ENCODE peak calls at places on chromosomes 3 and 15, in four cellular contexts. One of them, this sample, is unnamed.

GRCh38 chr3:193872265-193872753 is 263.6 kb upstream of the HES1 start:
- DNase-seq in GF-D8: no peak
- DNase-seq in left lobe of liver: peak
- DNase-seq in ACHN: peak
- DNase-seq in this sample: peak

GRCh38 chr3:114308830-114309229 is 15.0 kb downstream of the TIGIT start:
- DNase-seq in GF-D8: no peak
- DNase-seq in ACHN: no peak
- DNase-seq in left lobe of liver: no peak
- DNase-seq in this sample: no peak

GRCh38 chr3:174358252-174358651 is 500.9 kb upstream of the NAALADL2 start:
- DNase-seq in GF-D8: no peak
- DNase-seq in left lobe of liver: no peak
- DNase-seq in ACHN: no peak
- DNase-seq in this sample: no peak

GRCh38 chr15:74403981-74404563 is 29.7 kb downstream of the SEMA7A start:
- DNase-seq in GF-D8: peak
- DNase-seq in left lobe of liver: no peak
- DNase-seq in ACHN: no peak
- DNase-seq in this sample: no peak

GRCh38 chr15:53658827-53659226 is 100.6 kb downstream of the WDR72 start:
- DNase-seq in ACHN: no peak
- DNase-seq in left lobe of liver: no peak
- DNase-seq in GF-D8: no peak
- DNase-seq in this sample: peak

GRCh38 chr3:142913432-142913831 is 24.5 kb upstream of the PCOLCE2 start:
- DNase-seq in ACHN: no peak
- DNase-seq in left lobe of liver: no peak
- DNase-seq in GF-D8: no peak
- DNase-seq in this sample: no peak

GRCh38 chr3:99409961-99410360 is 228.4 kb upstream of the COL8A1 start:
- DNase-seq in GF-D8: no peak
- DNase-seq in left lobe of liver: no peak
- DNase-seq in ACHN: no peak
- DNase-seq in this sample: no peak

GRCh38 chr15:32119694-32120330 is 89.5 kb downstream of the CHRNA7 start:
- DNase-seq in left lobe of liver: no peak
- DNase-seq in GF-D8: no peak
- DNase-seq in ACHN: no peak
- DNase-seq in this sample: no peak

GRCh38 chr3:182794455-182794773 is 1.1 kb downstream of the ATP11B start:
- DNase-seq in ACHN: no peak
- DNase-seq in GF-D8: no peak
- DNase-seq in left lobe of liver: no peak
- DNase-seq in this sample: no peak

GRCh38 chr3:30493912-30494311 is 112.5 kb upstream of the TGFBR2 start:
- DNase-seq in left lobe of liver: no peak
- DNase-seq in GF-D8: no peak
- DNase-seq in ACHN: no peak
- DNase-seq in this sample: no peak

GRCh38 chr15:72050700-72051099 is 67.2 kb downstream of the MYO9A start:
- DNase-seq in left lobe of liver: no peak
- DNase-seq in GF-D8: no peak
- DNase-seq in ACHN: no peak
- DNase-seq in this sample: no peak

GRCh38 chr3:10116138-10116460 is 624 bp downstream of the BRK1 start:
- DNase-seq in left lobe of liver: no peak
- DNase-seq in ACHN: peak
- DNase-seq in GF-D8: no peak
- DNase-seq in this sample: peak

GRCh38 chr15:98155356-98155755 is 194.9 kb downstream of the ARRDC4 start:
- DNase-seq in ACHN: no peak
- DNase-seq in left lobe of liver: no peak
- DNase-seq in GF-D8: no peak
- DNase-seq in this sample: no peak

GRCh38 chr3:190121061-190121765 is 516 bp upstream of the P3H2 start:
- DNase-seq in ACHN: no peak
- DNase-seq in left lobe of liver: no peak
- DNase-seq in GF-D8: no peak
- DNase-seq in this sample: no peak

GRCh38 chr3:58484722-58485069 is 7.2 kb upstream of the KCTD6 start:
- DNase-seq in GF-D8: no peak
- DNase-seq in left lobe of liver: no peak
- DNase-seq in ACHN: no peak
- DNase-seq in this sample: no peak

GRCh38 chr3:133775309-133775708 is 29.1 kb downstream of the TF start:
- DNase-seq in GF-D8: no peak
- DNase-seq in ACHN: no peak
- DNase-seq in left lobe of liver: no peak
- DNase-seq in this sample: no peak

GRCh38 chr15:99104788-99105515 is at the start of gene SYNM:
- DNase-seq in GF-D8: no peak
- DNase-seq in left lobe of liver: peak
- DNase-seq in ACHN: peak
- DNase-seq in this sample: no peak

GRCh38 chr3:188128905-188129304 is 25.1 kb upstream of the LPP start:
- DNase-seq in GF-D8: no peak
- DNase-seq in ACHN: no peak
- DNase-seq in left lobe of liver: no peak
- DNase-seq in this sample: no peak

GRCh38 chr3:35776346-35776745 is 137.0 kb downstream of the ARPP21 start:
- DNase-seq in GF-D8: no peak
- DNase-seq in ACHN: no peak
- DNase-seq in left lobe of liver: no peak
- DNase-seq in this sample: no peak

GRCh38 chr15:84631706-84632272 is 22.3 kb downstream of the WDR73 start:
- DNase-seq in ACHN: peak
- DNase-seq in GF-D8: no peak
- DNase-seq in left lobe of liver: no peak
- DNase-seq in this sample: no peak

GRCh38 chr3:46736006-46736872 is 18.6 kb upstream of the PRSS50 start:
- DNase-seq in GF-D8: no peak
- DNase-seq in left lobe of liver: no peak
- DNase-seq in ACHN: no peak
- DNase-seq in this sample: no peak

GRCh38 chr15:63048986-63049665 is 6.6 kb downstream of the TPM1 start:
- DNase-seq in ACHN: peak
- DNase-seq in GF-D8: no peak
- DNase-seq in left lobe of liver: no peak
- DNase-seq in this sample: peak

This sample was measured in HT-29.